ENCODE peak calls at places on chromosomes 11 and 22, in five cellular contexts. Y is mammary epithelial cell, L is PC-3, N is HCT116, J is DND-41. K is an unnamed sample.

GRCh38 chr22:30132290-30132996 is 52.2 kb downstream of the HORMAD2 start:
- DNase-seq in Y (no peak), L (no peak), N (no peak), J (peak), K (no peak)

GRCh38 chr11:126111458-126112116 is 48.9 kb upstream of the CDON start:
- DNase-seq in Y (no peak), L (no peak), N (no peak), J (no peak), K (no peak)

GRCh38 chr11:119315139-119316016 is 1.6 kb downstream of the MCAM start:
- DNase-seq in Y (peak), L (peak), N (no peak), J (peak), K (no peak)

GRCh38 chr11:2769779-2770555 is 70.2 kb upstream of the KCNQ1OT1 start:
- DNase-seq in Y (no peak), L (no peak), N (no peak), J (peak), K (no peak)

GRCh38 chr11:19903620-19904069 is 191.0 kb downstream of the NAV2 start:
- DNase-seq in Y (peak), L (peak), N (peak), J (peak), K (peak)

GRCh38 chr11:8209208-8209807 is 40.5 kb upstream of the RIC3 start:
- DNase-seq in Y (no peak), L (peak), N (no peak), J (peak), K (no peak)

GRCh38 chr11:91773090-91773489 is 451.5 kb upstream of the FAT3 start:
- DNase-seq in Y (no peak), L (peak), N (no peak), J (no peak), K (no peak)

GRCh38 chr11:105100976-105101630 is 38.5 kb downstream of the CARD18 start:
- DNase-seq in Y (peak), L (no peak), N (no peak), J (no peak), K (no peak)

GRCh38 chr22:48511781-48512327 is 1315.8 kb downstream of the BRD1 start:
- DNase-seq in Y (no peak), L (no peak), N (no peak), J (no peak), K (no peak)

GRCh38 chr11:19703211-19703610 is 9.4 kb upstream of the NAV2 start:
- DNase-seq in Y (no peak), L (no peak), N (no peak), J (no peak), K (no peak)

GRCh38 chr22:42714308-42714707 is 6.4 kb downstream of the A4GALT start:
- DNase-seq in Y (no peak), L (no peak), N (no peak), J (no peak), K (no peak)

GRCh38 chr22:30460147-30460546 is 11.7 kb downstream of the SEC14L3 start:
- DNase-seq in Y (no peak), L (peak), N (no peak), J (no peak), K (no peak)

GRCh38 chr11:2426826-2427521 is 17.3 kb downstream of the TRPM5 start:
- DNase-seq in Y (no peak), L (no peak), N (no peak), J (no peak), K (no peak)

GRCh38 chr11:66845876-66846212 is 2.6 kb downstream of the RCE1 start:
- DNase-seq in Y (no peak), L (no peak), N (no peak), J (no peak), K (no peak)

GRCh38 chr11:48063424-48063978 is 83.1 kb downstream of the PTPRJ start:
- DNase-seq in Y (peak), L (peak), N (peak), J (no peak), K (peak)

GRCh38 chr11:22337571-22338464 is at the start of gene SLC17A6:
- DNase-seq in Y (peak), L (peak), N (no peak), J (peak), K (peak)

GRCh38 chr11:12890476-12890875 is 118.6 kb upstream of the RASSF10 start:
- DNase-seq in Y (no peak), L (no peak), N (no peak), J (no peak), K (no peak)

GRCh38 chr11:17012712-17013547 is 1.3 kb downstream of the PLEKHA7 start:
- DNase-seq in Y (peak), L (peak), N (peak), J (no peak), K (peak)

GRCh38 chr11:12832828-12833227 is 158.6 kb downstream of the TEAD1 start:
- DNase-seq in Y (no peak), L (no peak), N (no peak), J (no peak), K (no peak)

GRCh38 chr22:30802202-30803166 is 107.8 kb downstream of the OSBP2 start:
- DNase-seq in Y (peak), L (peak), N (peak), J (peak), K (peak)

GRCh38 chr11:26584818-26585217 is 12.8 kb upstream of the MUC15 start:
- DNase-seq in Y (peak), L (no peak), N (no peak), J (no peak), K (no peak)

GRCh38 chr11:23897453-23898289 is 599.2 kb upstream of the LUZP2 start:
- DNase-seq in Y (peak), L (peak), N (no peak), J (no peak), K (peak)

GRCh38 chr11:2886191-2886894 is 768 bp upstream of the CDKN1C start:
- DNase-seq in Y (no peak), L (no peak), N (no peak), J (no peak), K (no peak)

GRCh38 chr11:111269146-111269868 is 23.8 kb downstream of the POU2AF2 start:
- DNase-seq in Y (no peak), L (no peak), N (no peak), J (no peak), K (no peak)

DNA sequence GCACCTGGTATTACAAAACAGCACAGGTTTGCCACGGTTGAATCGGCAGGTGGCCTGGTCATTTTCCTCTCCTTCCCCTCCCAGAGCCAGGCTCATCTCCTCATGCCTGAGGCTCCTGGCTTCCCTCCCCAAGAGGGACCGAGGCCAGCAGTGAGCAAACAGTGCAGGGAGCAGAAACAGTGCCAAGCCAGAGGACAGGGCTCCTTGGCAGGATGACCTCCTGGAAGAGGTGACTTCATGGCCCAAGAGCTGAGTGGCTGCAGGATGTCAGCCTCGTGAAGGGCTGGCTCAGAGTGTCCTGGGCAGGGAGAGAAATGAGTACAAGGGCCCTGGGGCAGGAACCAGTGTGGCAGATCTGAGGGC is 22.8 kb upstream of the PPFIA1 start:
- DNase-seq in Y (no peak), L (peak), N (no peak), J (no peak), K (no peak)
- TF ChIP-seq CTCF in Y (no peak), L (no peak), N (no peak), J (no peak), K (no peak)

GRCh38 chr11:124460459-124460858 is 15.0 kb upstream of the OR8B8 start:
- DNase-seq in Y (no peak), L (no peak), N (no peak), J (no peak), K (no peak)

GRCh38 chr11:124463990-124464389 is 18.5 kb upstream of the OR8B8 start:
- DNase-seq in Y (no peak), L (no peak), N (no peak), J (no peak), K (no peak)

GRCh38 chr11:124470516-124471231 is 25.2 kb upstream of the OR8B8 start:
- DNase-seq in Y (no peak), L (no peak), N (no peak), J (no peak), K (no peak)

GRCh38 chr11:124467376-124468061 is 22.0 kb upstream of the OR8B8 start:
- DNase-seq in Y (no peak), L (no peak), N (no peak), J (no peak), K (peak)

DNA sequence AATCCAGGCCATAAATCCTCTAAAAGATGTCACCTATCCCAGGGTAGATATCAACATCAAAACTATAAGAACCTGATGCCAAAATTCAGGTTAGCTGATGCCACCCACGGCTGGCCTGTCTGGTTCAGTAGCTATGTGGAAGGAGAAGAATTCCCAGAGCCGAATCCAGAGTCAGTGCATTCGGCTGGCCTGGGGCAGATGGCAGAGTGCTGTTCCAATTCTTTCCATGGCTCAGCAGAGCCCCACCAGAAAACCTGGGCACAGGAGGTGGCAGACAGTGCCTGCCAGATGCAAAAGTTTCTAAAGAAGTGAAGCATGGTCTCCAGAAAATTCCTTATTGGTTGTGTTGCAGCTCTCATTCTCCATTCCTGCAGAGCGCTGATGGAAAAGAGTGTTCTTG is 19.9 kb upstream of the OR8B8 start:
- DNase-seq in Y (no peak), L (no peak), N (no peak), J (no peak), K (no peak)
- H2AFZ ChIP-seq in Y (no peak), L (no peak), N (no peak), J (no peak), K (no peak)

GRCh38 chr22:27879923-27880322 is 39.1 kb downstream of the PITPNB start:
- DNase-seq in Y (peak), L (peak), N (peak), J (peak), K (peak)
- TF ChIP-seq CTCF in Y (peak), L (peak), N (peak), J (peak), K (peak)

DNA sequence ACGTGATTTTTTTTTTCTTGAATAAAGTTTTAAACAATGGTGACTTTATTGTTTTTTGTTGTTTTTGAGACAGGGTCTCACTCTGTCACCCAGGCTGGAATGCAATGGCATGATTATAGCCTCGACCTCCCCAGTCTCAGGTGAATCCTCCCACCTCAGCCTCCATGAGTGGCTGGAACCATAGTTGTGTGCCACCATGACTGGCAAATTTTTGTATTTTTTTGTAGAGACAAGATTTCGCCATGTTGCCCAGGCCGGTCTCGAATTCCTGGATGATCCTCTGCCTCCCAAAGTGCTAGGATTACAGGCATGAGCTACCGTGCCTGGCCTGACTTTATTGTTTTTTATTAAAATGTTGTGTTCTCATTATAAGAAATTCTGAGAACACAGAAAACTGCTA is 12.2 kb upstream of the CRYBB3 start:
- DNase-seq in Y (no peak), L (no peak), N (no peak), J (no peak), K (no peak)
- H2AFZ ChIP-seq in Y (no peak), L (no peak), N (no peak), J (no peak), K (no peak)

GRCh38 chr11:122559734-122560382 is 95.7 kb upstream of the UBASH3B start:
- DNase-seq in Y (peak), L (peak), N (peak), J (no peak), K (no peak)

GRCh38 chr11:122556605-122557004 is 98.9 kb upstream of the UBASH3B start:
- DNase-seq in Y (no peak), L (no peak), N (no peak), J (no peak), K (no peak)
- TF ChIP-seq CTCF in Y (no peak), L (no peak), N (peak), J (peak), K (no peak)

DNA sequence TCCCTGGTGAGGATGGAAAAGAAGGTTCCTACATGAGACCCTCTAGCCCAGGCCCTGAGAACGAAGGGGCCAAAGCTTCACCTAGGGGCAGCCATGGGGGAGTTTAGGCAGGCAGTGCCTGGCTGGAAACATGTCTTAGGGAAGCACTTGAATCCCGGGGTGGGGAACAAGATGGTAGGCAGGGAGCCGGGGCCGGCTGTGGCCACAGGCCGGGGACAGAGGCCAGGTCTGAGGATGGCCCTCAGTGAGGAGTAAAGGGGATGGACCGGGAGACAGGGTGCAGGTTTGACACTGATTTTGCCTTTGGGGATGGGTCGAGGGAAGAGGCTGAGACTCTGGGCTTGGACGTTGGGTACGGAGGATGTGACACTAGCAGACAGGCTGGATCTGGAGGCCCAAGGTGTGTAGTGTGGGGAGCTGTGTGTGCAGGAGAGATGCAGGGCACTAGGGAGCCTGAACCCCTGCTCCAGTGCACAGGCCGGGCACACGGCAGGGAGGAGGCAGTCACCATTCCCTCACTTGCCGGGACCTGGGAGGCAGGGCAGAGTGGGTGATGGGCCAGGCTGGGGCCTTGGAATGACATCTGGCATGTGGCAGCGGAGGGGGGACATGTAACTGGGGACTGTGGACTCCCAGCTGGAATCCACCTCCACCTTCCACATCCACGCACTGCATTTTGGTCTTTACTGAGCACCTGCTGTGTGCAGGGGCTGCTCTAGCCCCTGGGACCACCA is 6.1 kb downstream of the RTN4R start:
- DNase-seq in Y (no peak), L (no peak), N (no peak), J (no peak), K (no peak)
- H2AFZ ChIP-seq in Y (no peak), L (no peak), N (no peak), J (no peak), K (no peak)

GRCh38 chr11:6666302-6667183 is 10.9 kb upstream of the DCHS1 start:
- DNase-seq in Y (no peak), L (no peak), N (no peak), J (no peak), K (no peak)

GRCh38 chr11:6673523-6673922 is 9.6 kb downstream of the MRPL17 start:
- DNase-seq in Y (no peak), L (no peak), N (no peak), J (no peak), K (no peak)

GRCh38 chr11:6672006-6672405 is 11.1 kb downstream of the MRPL17 start:
- DNase-seq in Y (no peak), L (no peak), N (no peak), J (no peak), K (no peak)

GRCh38 chr11:6667733-6668374 is 12.2 kb upstream of the DCHS1 start:
- DNase-seq in Y (peak), L (peak), N (peak), J (peak), K (no peak)

DNA sequence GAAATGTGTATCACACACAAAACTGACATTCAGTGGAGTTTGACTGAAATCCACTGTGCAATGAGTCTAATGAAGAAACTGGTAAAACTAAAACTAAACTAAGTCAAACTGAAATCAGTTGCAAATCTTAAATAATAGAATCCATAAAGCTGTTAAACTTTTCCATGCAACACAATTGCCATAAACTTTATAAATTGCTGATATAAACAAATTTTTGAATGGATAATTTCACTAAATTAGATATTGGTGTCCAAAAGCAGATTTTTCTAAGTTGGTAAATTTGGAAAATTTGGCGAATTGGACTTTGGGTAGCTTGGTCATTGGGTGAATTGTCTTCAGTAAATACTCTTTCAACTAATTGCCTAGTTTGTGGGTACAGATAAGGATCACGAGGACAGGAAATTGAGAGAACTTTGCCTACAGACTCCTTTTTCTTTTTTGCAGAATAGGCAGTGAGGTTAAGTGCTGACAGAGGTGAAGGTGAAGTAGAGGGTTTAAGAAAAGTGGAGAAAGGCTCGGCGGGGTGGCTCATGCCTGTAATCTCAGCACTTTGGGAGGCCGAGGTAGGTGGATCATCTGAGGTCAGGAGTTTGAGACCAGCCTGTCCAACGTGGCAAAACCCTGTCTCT is 12.8 kb downstream of the MRPL17 start:
- DNase-seq in Y (no peak), L (no peak), N (no peak), J (no peak), K (no peak)
- TF ChIP-seq CTCF in Y (no peak), L (no peak), N (no peak), J (no peak), K (no peak)

DNA sequence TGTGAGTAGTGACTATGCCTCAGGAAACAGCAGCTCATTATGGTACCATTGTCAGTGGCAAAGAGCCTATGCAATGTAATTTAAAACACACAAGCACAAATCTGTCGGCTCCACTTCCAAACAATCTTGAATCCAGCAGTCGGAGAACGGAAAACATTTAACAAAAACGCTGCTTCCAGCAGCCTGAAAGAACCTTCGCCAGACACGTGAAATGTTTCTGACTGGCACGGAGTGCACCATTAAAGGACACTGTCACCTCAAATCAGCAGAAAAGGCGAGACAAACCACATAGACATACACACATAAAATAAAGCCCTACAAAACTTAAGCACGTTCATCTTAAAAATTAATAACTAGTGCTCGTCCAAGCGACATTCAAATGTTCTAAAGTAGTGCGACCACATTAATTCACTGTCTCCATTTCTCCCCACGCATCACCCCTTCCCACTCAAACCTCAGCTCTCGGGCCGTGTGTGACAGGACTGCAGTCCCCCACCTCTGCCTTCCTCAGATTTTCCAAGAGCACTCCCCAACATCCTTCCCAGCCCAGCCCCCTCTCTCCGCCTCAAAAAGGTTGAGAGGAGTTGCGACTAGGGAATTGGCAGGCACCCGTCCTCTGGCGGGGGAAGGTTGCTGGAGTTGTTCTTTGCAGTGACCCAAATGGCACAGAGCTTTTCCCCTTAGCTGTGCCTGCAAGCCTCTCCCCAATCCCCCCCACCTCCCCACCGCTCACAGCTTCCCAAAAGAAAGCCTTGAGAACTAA is 638 bp downstream of the RAB30 start:
- DNase-seq in Y (no peak), L (no peak), N (no peak), J (no peak), K (no peak)
- H2AFZ ChIP-seq in Y (peak), L (peak), N (peak), J (peak), K (peak)